ENCODE peak calls at places on chromosomes 13 and 19, in nine cellular contexts. N is K562; F is neural crest cell; Y is CD8-positive, alpha-beta memory T cell; C is esophagus squamous epithelium; H is epithelial cell of prostate; U is stimulated activated CD8-positive, alpha-beta memory T cell treated with anti-CD3 and anti-CD28 coated beads, Interleukin-15, amount 100 ng/mL, for 24 hours; R is GM10248; O is NCI-H1105. B is an unnamed sample.

GRCh38 chr13:67515895-67516294 is 285.8 kb upstream of the PCDH9 start:
- DNase-seq in N (no peak), F (no peak), Y (no peak), C (no peak), H (no peak), U (no peak), R (no peak), O (no peak), B (no peak)

GRCh38 chr19:37413243-37414084 is 42.6 kb downstream of the ZNF527 start:
- DNase-seq in N (no peak), F (no peak), Y (no peak), C (no peak), H (no peak), U (no peak), R (no peak), O (no peak), B (no peak)

GRCh38 chr19:35026418-35026817 is 3.9 kb upstream of the SCN1B start:
- DNase-seq in N (no peak), F (no peak), Y (no peak), C (no peak), H (no peak), U (no peak), R (no peak), O (no peak), B (no peak)

GRCh38 chr19:8324186-8325050 is 3.1 kb downstream of the RPS28 start:
- DNase-seq in N (no peak), F (no peak), Y (no peak), C (no peak), H (no peak), U (no peak), R (no peak), O (no peak), B (no peak)

GRCh38 chr19:32642771-32643170 is 32.2 kb downstream of the ANKRD27 start:
- DNase-seq in N (no peak), F (no peak), Y (peak), C (no peak), H (no peak), U (peak), R (no peak), O (no peak), B (no peak)

GRCh38 chr13:110363009-110363408 is 55.9 kb downstream of the COL4A2 start:
- DNase-seq in N (no peak), F (no peak), Y (no peak), C (no peak), H (no peak), U (no peak), R (no peak), O (no peak), B (no peak)

GRCh38 chr19:10532457-10532856 is 11.2 kb upstream of the ATG4D start:
- DNase-seq in N (no peak), F (no peak), Y (no peak), C (no peak), H (no peak), U (no peak), R (no peak), O (no peak), B (no peak)

GRCh38 chr13:51920267-51920666 is 58.5 kb downstream of the CCDC70 start:
- DNase-seq in N (no peak), F (no peak), Y (no peak), C (no peak), H (no peak), U (no peak), R (no peak), O (no peak), B (no peak)

GRCh38 chr19:38685666-38686529 is 38.4 kb downstream of the ACTN4 start:
- DNase-seq in N (peak), F (no peak), Y (peak), C (no peak), H (no peak), U (no peak), R (no peak), O (no peak), B (no peak)

GRCh38 chr13:98216135-98216565 is 39.1 kb upstream of the RNF113B start:
- DNase-seq in N (no peak), F (no peak), Y (no peak), C (no peak), H (no peak), U (no peak), R (no peak), O (no peak), B (no peak)

GRCh38 chr19:58330458-58330857 is 3.7 kb downstream of the ZSCAN22 start:
- DNase-seq in N (peak), F (no peak), Y (no peak), C (no peak), H (peak), U (no peak), R (no peak), O (no peak), B (no peak)

GRCh38 chr13:33472446-33472845 is 186.9 kb upstream of the STARD13 start:
- DNase-seq in N (no peak), F (no peak), Y (no peak), C (no peak), H (peak), U (no peak), R (no peak), O (no peak), B (no peak)

GRCh38 chr19:782195-783043 is 14.8 kb upstream of the PTBP1 start:
- DNase-seq in N (no peak), F (no peak), Y (no peak), C (no peak), H (no peak), U (no peak), R (no peak), O (no peak), B (no peak)

GRCh38 chr19:48619692-48620565 is 623 bp downstream of the SPHK2 start:
- DNase-seq in N (no peak), F (no peak), Y (no peak), C (no peak), H (no peak), U (no peak), R (no peak), O (no peak), B (no peak)

GRCh38 chr13:59837101-59837500 is 326.6 kb downstream of the DIAPH3 start:
- DNase-seq in N (no peak), F (no peak), Y (no peak), C (no peak), H (no peak), U (no peak), R (no peak), O (no peak), B (no peak)

GRCh38 chr19:3338541-3339181 is 27.7 kb upstream of the NFIC start:
- DNase-seq in N (peak), F (no peak), Y (peak), C (no peak), H (no peak), U (no peak), R (no peak), O (no peak), B (peak)

GRCh38 chr13:45370922-45371406 is 30.0 kb upstream of the TPT1 start:
- DNase-seq in N (peak), F (peak), Y (peak), C (no peak), H (no peak), U (peak), R (peak), O (peak), B (no peak)

GRCh38 chr19:2221250-2221831 is 14.8 kb downstream of the PLEKHJ1 start:
- DNase-seq in N (no peak), F (no peak), Y (no peak), C (no peak), H (no peak), U (no peak), R (no peak), O (no peak), B (no peak)

GRCh38 chr19:43525836-43526771 is 897 bp downstream of the ETHE1 start:
- DNase-seq in N (peak), F (no peak), Y (no peak), C (no peak), H (no peak), U (no peak), R (no peak), O (no peak), B (no peak)